ENCODE peak calls at places on chromosomes 16 and 17, in five cellular contexts. Z is K562, H is A549, Y is IMR-90, M is HepG2. N is an unnamed sample.

GRCh38 chr17:1783834-1784611 is 22.2 kb downstream of the SERPINF1 start:
- DNase-seq in Z (peak), H (peak), Y (peak), M (peak), N (peak)

GRCh38 chr17:50917418-50917743 is 51.2 kb upstream of the TOB1 start:
- DNase-seq in Z (no peak), H (no peak), Y (no peak), M (no peak), N (no peak)

GRCh38 chr16:81715358-81716196 is 63.5 kb upstream of the PLCG2 start:
- DNase-seq in Z (no peak), H (no peak), Y (no peak), M (no peak), N (no peak)

GRCh38 chr16:3580271-3580670 is 3.1 kb upstream of the NLRC3 start:
- DNase-seq in Z (no peak), H (no peak), Y (no peak), M (no peak), N (no peak)

GRCh38 chr17:34259151-34259550 is 4.1 kb downstream of the CCL2 start:
- DNase-seq in Z (no peak), H (no peak), Y (peak), M (no peak), N (no peak)

GRCh38 chr17:39635614-39636176 is 1.2 kb upstream of the STARD3 start:
- DNase-seq in Z (peak), H (no peak), Y (no peak), M (no peak), N (no peak)

GRCh38 chr16:88560722-88561484 is 9.3 kb upstream of the ZC3H18 start:
- DNase-seq in Z (no peak), H (no peak), Y (peak), M (peak), N (no peak)

GRCh38 chr16:59042296-59042695 is 308.2 kb upstream of the GOT2 start:
- DNase-seq in Z (no peak), H (no peak), Y (no peak), M (no peak), N (no peak)

GRCh38 chr16:30567160-30567990 is 4.1 kb downstream of the ZNF688 start:
- DNase-seq in Z (no peak), H (no peak), Y (peak), M (no peak), N (no peak)

GRCh38 chr16:83532634-83533033 is 275.1 kb upstream of the HSBP1 start:
- DNase-seq in Z (no peak), H (no peak), Y (no peak), M (no peak), N (no peak)

GRCh38 chr17:393806-394717 is 41.5 kb upstream of the RPH3AL start:
- DNase-seq in Z (no peak), H (no peak), Y (no peak), M (no peak), N (no peak)

GRCh38 chr17:75498019-75498725 is 17.2 kb downstream of the CASKIN2 start:
- DNase-seq in Z (no peak), H (no peak), Y (no peak), M (no peak), N (no peak)

GRCh38 chr16:10647264-10647720 is 47.4 kb downstream of the TEKT5 start:
- DNase-seq in Z (no peak), H (no peak), Y (no peak), M (no peak), N (no peak)

GRCh38 chr17:13351046-13351445 is 250.7 kb downstream of the HS3ST3A1 start:
- DNase-seq in Z (no peak), H (no peak), Y (peak), M (no peak), N (no peak)

GRCh38 chr17:58335779-58336455 is 7.3 kb upstream of the TSPOAP1 start:
- DNase-seq in Z (no peak), H (no peak), Y (no peak), M (peak), N (no peak)

GRCh38 chr17:57905875-57906455 is 49.2 kb downstream of the CUEDC1 start:
- DNase-seq in Z (no peak), H (no peak), Y (no peak), M (no peak), N (no peak)

GRCh38 chr17:75587718-75588545 is at the start of gene MYO15B:
- DNase-seq in Z (peak), H (no peak), Y (no peak), M (no peak), N (no peak)

GRCh38 chr17:82574041-82574440 is 54.5 kb downstream of the FOXK2 start:
- DNase-seq in Z (no peak), H (no peak), Y (no peak), M (no peak), N (no peak)

GRCh38 chr17:38405654-38406053 is 22.6 kb upstream of the ARHGAP23 start:
- DNase-seq in Z (no peak), H (no peak), Y (no peak), M (no peak), N (no peak)

GRCh38 chr17:21072623-21073278 is 29.9 kb upstream of the USP22 start:
- DNase-seq in Z (no peak), H (no peak), Y (no peak), M (no peak), N (no peak)

GRCh38 chr17:40795019-40795667 is 4.6 kb downstream of the KRT28 start:
- DNase-seq in Z (no peak), H (no peak), Y (no peak), M (no peak), N (no peak)

GRCh38 chr17:35345926-35346771 is 27.3 kb downstream of the SLFN11 start:
- DNase-seq in Z (no peak), H (no peak), Y (peak), M (no peak), N (no peak)
- TF ChIP-seq BHLHE40 in Z (no peak), H (no peak), Y (no peak), M (no peak), N (no peak)

GRCh38 chr16:381788-382717 is at the start of gene PGAP6:
- DNase-seq in Z (peak), H (no peak), Y (peak), M (no peak), N (peak)
- TF ChIP-seq BHLHE40 in Z (peak), H (no peak), Y (no peak), M (no peak), N (no peak)

DNA sequence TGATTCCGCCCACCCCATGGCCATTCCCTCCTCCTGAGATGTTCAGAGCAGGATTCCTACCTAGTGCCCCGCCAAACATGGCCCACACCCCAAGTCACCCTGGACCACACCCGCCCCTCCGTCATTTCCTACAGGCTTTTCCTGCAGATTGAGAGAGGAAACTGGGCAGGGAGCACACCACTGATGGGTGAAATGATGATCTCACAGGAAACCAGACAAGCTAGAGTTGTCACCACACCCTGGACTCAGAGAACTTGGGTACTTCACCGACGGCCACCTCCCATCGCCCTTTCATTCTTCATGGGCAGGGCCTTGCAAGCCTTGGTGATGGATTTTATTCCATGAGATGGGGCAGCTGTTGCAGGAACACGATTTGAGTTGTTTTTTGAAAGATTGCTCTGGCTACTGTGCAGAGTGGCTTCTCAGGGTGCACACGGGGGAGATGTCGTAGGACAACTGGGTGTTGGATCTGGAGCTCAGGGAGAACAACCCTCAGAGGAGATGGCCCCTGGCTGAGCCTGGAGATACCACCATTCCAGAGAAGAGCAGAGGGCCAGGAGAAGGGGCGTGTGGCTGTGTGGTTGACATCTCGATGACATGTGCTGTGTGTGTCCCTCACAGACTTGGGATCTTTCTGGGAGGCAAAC is 7.4 kb upstream of the B9D1 start:
- DNase-seq in Z (no peak), H (no peak), Y (no peak), M (no peak), N (no peak)
- TF ChIP-seq BHLHE40 in Z (no peak), H (no peak), Y (no peak), M (no peak), N (no peak)

DNA sequence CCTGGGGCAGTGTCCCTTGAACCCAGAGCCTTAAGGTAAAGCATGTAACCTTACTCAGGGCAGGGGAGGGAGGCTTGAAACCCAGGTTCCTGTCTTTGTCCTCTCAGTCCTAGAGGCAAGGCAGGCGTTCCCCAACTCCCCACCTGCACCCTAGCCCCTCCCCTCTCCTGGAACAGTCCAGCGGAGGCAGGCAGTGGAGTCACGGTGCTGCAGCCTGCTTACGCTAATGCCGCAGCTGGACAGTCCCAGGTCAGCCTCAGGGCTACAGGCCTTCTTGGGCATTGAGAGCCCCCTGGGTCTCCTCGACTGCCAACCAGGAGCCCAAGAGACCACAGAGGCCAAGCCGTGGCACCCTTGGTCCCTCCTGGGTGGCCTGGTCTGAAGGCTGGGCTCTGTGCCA is 6.8 kb upstream of the CD300A start:
- DNase-seq in Z (no peak), H (no peak), Y (no peak), M (no peak), N (no peak)
- TF ChIP-seq BHLHE40 in Z (no peak), H (no peak), Y (no peak), M (no peak), N (no peak)

GRCh38 chr16:25031441-25032307 is 16.5 kb upstream of the ARHGAP17 start:
- DNase-seq in Z (peak), H (peak), Y (peak), M (peak), N (peak)
- TF ChIP-seq BHLHE40 in Z (no peak), H (no peak), Y (no peak), M (no peak), N (no peak)

GRCh38 chr16:77462894-77463293 is 28.1 kb upstream of the ADAMTS18 start:
- DNase-seq in Z (no peak), H (no peak), Y (no peak), M (no peak), N (no peak)

GRCh38 chr16:77452243-77452642 is 17.4 kb upstream of the ADAMTS18 start:
- DNase-seq in Z (no peak), H (no peak), Y (no peak), M (no peak), N (no peak)

GRCh38 chr16:77459534-77460412 is 24.9 kb upstream of the ADAMTS18 start:
- DNase-seq in Z (no peak), H (no peak), Y (no peak), M (no peak), N (no peak)

GRCh38 chr16:77457046-77457445 is 22.2 kb upstream of the ADAMTS18 start:
- DNase-seq in Z (no peak), H (no peak), Y (no peak), M (no peak), N (no peak)
- TF ChIP-seq BHLHE40 in Z (no peak), H (no peak), Y (no peak), M (no peak), N (no peak)

GRCh38 chr16:71637398-71637797 is 11.4 kb downstream of the MARVELD3 start:
- DNase-seq in Z (no peak), H (no peak), Y (peak), M (no peak), N (peak)
- TF ChIP-seq BHLHE40 in Z (no peak), H (no peak), Y (no peak), M (no peak), N (no peak)

GRCh38 chr17:17792551-17793377 is 44.0 kb downstream of the SREBF1 start:
- DNase-seq in Z (no peak), H (no peak), Y (peak), M (no peak), N (no peak)
- TF ChIP-seq BHLHE40 in Z (no peak), H (no peak), Y (peak), M (no peak), N (no peak)

N was measured in HEK293T.